ENCODE peak calls at places on chromosomes 6 and 20, in ten cellular contexts. One of them, this sample, is unnamed.
A peak's percentile ranks its signal among the peaks of the same experiment; 100 is the strongest.

GRCh38 chr6:5996701-5997419 is 9.9 kb downstream of the NRN1 start:
- DNase-seq in cardiac muscle cell: peak; percentile 43
- DNase-seq in CD8-positive, alpha-beta T cell: no peak
- DNase-seq in adrenal gland: no peak
- DNase-seq in epithelial cell of esophagus: peak; percentile 20
- DNase-seq in dorsolateral prefrontal cortex: peak; percentile 63
- DNase-seq in HL-60: no peak
- DNase-seq in lower leg skin: no peak
- DNase-seq in HCT116: no peak
- DNase-seq in kidney epithelial cell: no peak
- DNase-seq in this sample: peak; percentile 75

GRCh38 chr6:155333414-155333813 is 19.1 kb upstream of the TFB1M start:
- DNase-seq in cardiac muscle cell: no peak
- DNase-seq in CD8-positive, alpha-beta T cell: no peak
- DNase-seq in adrenal gland: no peak
- DNase-seq in epithelial cell of esophagus: no peak
- DNase-seq in dorsolateral prefrontal cortex: no peak
- DNase-seq in HL-60: no peak
- DNase-seq in lower leg skin: no peak
- DNase-seq in HCT116: no peak
- DNase-seq in kidney epithelial cell: no peak
- DNase-seq in this sample: no peak

GRCh38 chr6:215335-216034 is 76.8 kb upstream of the DUSP22 start:
- DNase-seq in cardiac muscle cell: no peak
- DNase-seq in CD8-positive, alpha-beta T cell: peak; percentile 32
- DNase-seq in adrenal gland: no peak
- DNase-seq in epithelial cell of esophagus: peak; percentile 80
- DNase-seq in dorsolateral prefrontal cortex: no peak
- DNase-seq in HL-60: no peak
- DNase-seq in lower leg skin: peak; percentile 38
- DNase-seq in HCT116: no peak
- DNase-seq in kidney epithelial cell: peak; percentile 72
- DNase-seq in this sample: no peak

GRCh38 chr6:30966154-30966553 is 17.4 kb upstream of the MUC21 start:
- DNase-seq in cardiac muscle cell: no peak
- DNase-seq in CD8-positive, alpha-beta T cell: no peak
- DNase-seq in adrenal gland: no peak
- DNase-seq in epithelial cell of esophagus: no peak
- DNase-seq in dorsolateral prefrontal cortex: no peak
- DNase-seq in HL-60: no peak
- DNase-seq in lower leg skin: no peak
- DNase-seq in HCT116: no peak
- DNase-seq in kidney epithelial cell: no peak
- DNase-seq in this sample: no peak

GRCh38 chr6:3876131-3876530 is 27.0 kb downstream of the FAM50B start:
- DNase-seq in cardiac muscle cell: no peak
- DNase-seq in CD8-positive, alpha-beta T cell: no peak
- DNase-seq in adrenal gland: no peak
- DNase-seq in epithelial cell of esophagus: no peak
- DNase-seq in dorsolateral prefrontal cortex: no peak
- DNase-seq in HL-60: no peak
- DNase-seq in lower leg skin: peak; percentile 81
- DNase-seq in HCT116: no peak
- DNase-seq in kidney epithelial cell: no peak
- DNase-seq in this sample: peak; percentile 29

GRCh38 chr6:48150701-48151100 is 39.7 kb upstream of the PTCHD4 start:
- DNase-seq in cardiac muscle cell: no peak
- DNase-seq in CD8-positive, alpha-beta T cell: no peak
- DNase-seq in adrenal gland: no peak
- DNase-seq in epithelial cell of esophagus: no peak
- DNase-seq in dorsolateral prefrontal cortex: no peak
- DNase-seq in HL-60: no peak
- DNase-seq in lower leg skin: no peak
- DNase-seq in HCT116: no peak
- DNase-seq in kidney epithelial cell: no peak
- DNase-seq in this sample: no peak

GRCh38 chr6:56891754-56892153 is 63.2 kb upstream of the BEND6 start:
- DNase-seq in cardiac muscle cell: no peak
- DNase-seq in CD8-positive, alpha-beta T cell: no peak
- DNase-seq in adrenal gland: no peak
- DNase-seq in epithelial cell of esophagus: no peak
- DNase-seq in dorsolateral prefrontal cortex: no peak
- DNase-seq in HL-60: no peak
- DNase-seq in lower leg skin: no peak
- DNase-seq in HCT116: no peak
- DNase-seq in kidney epithelial cell: no peak
- DNase-seq in this sample: peak; percentile 66

GRCh38 chr6:44486002-44486421 is 98.5 kb downstream of the CDC5L start:
- DNase-seq in cardiac muscle cell: no peak
- DNase-seq in CD8-positive, alpha-beta T cell: no peak
- DNase-seq in adrenal gland: no peak
- DNase-seq in epithelial cell of esophagus: peak; percentile 82
- DNase-seq in dorsolateral prefrontal cortex: no peak
- DNase-seq in HL-60: no peak
- DNase-seq in lower leg skin: no peak
- DNase-seq in HCT116: no peak
- DNase-seq in kidney epithelial cell: no peak
- DNase-seq in this sample: peak; percentile 68

GRCh38 chr20:59676877-59677140 is 72.5 kb downstream of the PHACTR3 start:
- DNase-seq in cardiac muscle cell: no peak
- DNase-seq in CD8-positive, alpha-beta T cell: no peak
- DNase-seq in adrenal gland: no peak
- DNase-seq in epithelial cell of esophagus: no peak
- DNase-seq in dorsolateral prefrontal cortex: no peak
- DNase-seq in HL-60: no peak
- DNase-seq in lower leg skin: no peak
- DNase-seq in HCT116: no peak
- DNase-seq in kidney epithelial cell: no peak
- DNase-seq in this sample: no peak

GRCh38 chr20:52572687-52573086 is 381.1 kb upstream of the ZFP64 start:
- DNase-seq in cardiac muscle cell: no peak
- DNase-seq in CD8-positive, alpha-beta T cell: no peak
- DNase-seq in adrenal gland: no peak
- DNase-seq in epithelial cell of esophagus: peak; percentile 22
- DNase-seq in dorsolateral prefrontal cortex: no peak
- DNase-seq in HL-60: no peak
- DNase-seq in lower leg skin: no peak
- DNase-seq in HCT116: no peak
- DNase-seq in kidney epithelial cell: no peak
- DNase-seq in this sample: no peak

GRCh38 chr6:88376759-88377387 is 210.7 kb upstream of the CNR1 start:
- DNase-seq in cardiac muscle cell: no peak
- DNase-seq in CD8-positive, alpha-beta T cell: no peak
- DNase-seq in adrenal gland: no peak
- DNase-seq in epithelial cell of esophagus: no peak
- DNase-seq in dorsolateral prefrontal cortex: no peak
- DNase-seq in HL-60: no peak
- DNase-seq in lower leg skin: no peak
- DNase-seq in HCT116: no peak
- DNase-seq in kidney epithelial cell: no peak
- DNase-seq in this sample: no peak

GRCh38 chr6:84773431-84774173 is 9.2 kb upstream of the TBX18 start:
- DNase-seq in cardiac muscle cell: peak; percentile 52
- DNase-seq in CD8-positive, alpha-beta T cell: no peak
- DNase-seq in adrenal gland: no peak
- DNase-seq in epithelial cell of esophagus: peak; percentile 56
- DNase-seq in dorsolateral prefrontal cortex: no peak
- DNase-seq in HL-60: no peak
- DNase-seq in lower leg skin: no peak
- DNase-seq in HCT116: no peak
- DNase-seq in kidney epithelial cell: no peak
- DNase-seq in this sample: peak; percentile 83

GRCh38 chr6:68313911-68314310 is 321.2 kb upstream of the ADGRB3 start:
- DNase-seq in cardiac muscle cell: peak; percentile 4
- DNase-seq in CD8-positive, alpha-beta T cell: no peak
- DNase-seq in adrenal gland: no peak
- DNase-seq in epithelial cell of esophagus: peak; percentile 29
- DNase-seq in dorsolateral prefrontal cortex: no peak
- DNase-seq in HL-60: no peak
- DNase-seq in lower leg skin: no peak
- DNase-seq in HCT116: no peak
- DNase-seq in kidney epithelial cell: no peak
- DNase-seq in this sample: peak; percentile 35

GRCh38 chr20:56800088-56800487 is 171.0 kb downstream of the TFAP2C start:
- DNase-seq in cardiac muscle cell: no peak
- DNase-seq in CD8-positive, alpha-beta T cell: no peak
- DNase-seq in adrenal gland: no peak
- DNase-seq in epithelial cell of esophagus: no peak
- DNase-seq in dorsolateral prefrontal cortex: no peak
- DNase-seq in HL-60: no peak
- DNase-seq in lower leg skin: no peak
- DNase-seq in HCT116: no peak
- DNase-seq in kidney epithelial cell: no peak
- DNase-seq in this sample: no peak

GRCh38 chr20:46994341-46994740 is 99.7 kb downstream of the EYA2 start:
- DNase-seq in cardiac muscle cell: no peak
- DNase-seq in CD8-positive, alpha-beta T cell: peak; percentile 4
- DNase-seq in adrenal gland: no peak
- DNase-seq in epithelial cell of esophagus: peak; percentile 64
- DNase-seq in dorsolateral prefrontal cortex: no peak
- DNase-seq in HL-60: no peak
- DNase-seq in lower leg skin: no peak
- DNase-seq in HCT116: no peak
- DNase-seq in kidney epithelial cell: no peak
- DNase-seq in this sample: no peak

GRCh38 chr6:37572340-37572739 is 72.6 kb upstream of the CCDC167 start:
- DNase-seq in cardiac muscle cell: no peak
- DNase-seq in CD8-positive, alpha-beta T cell: no peak
- DNase-seq in adrenal gland: no peak
- DNase-seq in epithelial cell of esophagus: no peak
- DNase-seq in dorsolateral prefrontal cortex: no peak
- DNase-seq in HL-60: no peak
- DNase-seq in lower leg skin: no peak
- DNase-seq in HCT116: no peak
- DNase-seq in kidney epithelial cell: no peak
- DNase-seq in this sample: no peak

GRCh38 chr20:34558320-34559202 is at the start of gene MAP1LC3A:
- DNase-seq in cardiac muscle cell: peak; percentile 90
- DNase-seq in CD8-positive, alpha-beta T cell: peak; percentile 78
- DNase-seq in adrenal gland: peak; percentile 95
- DNase-seq in epithelial cell of esophagus: peak; percentile 95
- DNase-seq in dorsolateral prefrontal cortex: peak; percentile 98
- DNase-seq in HL-60: peak; percentile 48
- DNase-seq in lower leg skin: peak; percentile 93
- DNase-seq in HCT116: no peak
- DNase-seq in kidney epithelial cell: peak; percentile 57
- DNase-seq in this sample: peak; percentile 94

GRCh38 chr6:13872681-13873080 is 52.1 kb upstream of the RNF182 start:
- DNase-seq in cardiac muscle cell: no peak
- DNase-seq in CD8-positive, alpha-beta T cell: no peak
- DNase-seq in adrenal gland: no peak
- DNase-seq in epithelial cell of esophagus: no peak
- DNase-seq in dorsolateral prefrontal cortex: no peak
- DNase-seq in HL-60: peak; percentile 61
- DNase-seq in lower leg skin: no peak
- DNase-seq in HCT116: no peak
- DNase-seq in kidney epithelial cell: no peak
- DNase-seq in this sample: no peak

DNA sequence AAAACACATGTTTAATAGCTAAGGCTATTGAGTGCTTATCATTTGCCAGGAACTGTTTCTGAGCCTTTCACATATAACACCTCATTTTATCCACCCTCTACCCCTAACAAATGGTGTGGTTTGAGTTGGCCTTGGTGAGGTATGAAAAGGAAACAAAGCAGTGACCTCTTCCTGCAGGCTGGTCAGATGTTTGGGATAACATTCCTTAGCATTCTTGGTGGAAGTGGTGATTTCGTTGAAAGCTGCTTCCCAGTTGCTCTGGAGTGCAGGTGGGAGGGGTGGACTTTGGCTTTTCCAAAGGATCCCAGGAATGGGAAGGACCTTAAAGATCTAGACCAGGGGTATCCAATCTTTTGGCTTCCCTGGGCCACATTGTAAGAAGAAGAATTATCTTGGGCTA is 41.3 kb downstream of the CARMIL1 start:
- DNase-seq in cardiac muscle cell: no peak
- DNase-seq in CD8-positive, alpha-beta T cell: no peak
- DNase-seq in adrenal gland: no peak
- DNase-seq in epithelial cell of esophagus: no peak
- DNase-seq in dorsolateral prefrontal cortex: no peak
- DNase-seq in HL-60: no peak
- DNase-seq in lower leg skin: no peak
- DNase-seq in HCT116: no peak
- DNase-seq in kidney epithelial cell: no peak
- DNase-seq in this sample: peak; percentile 67
- H3K4me3 ChIP-seq in cardiac muscle cell: no peak overlapping the region
- H3K4me3 ChIP-seq in CD8-positive, alpha-beta T cell: no peak overlapping the region
- H3K4me3 ChIP-seq in adrenal gland: no peak overlapping the region
- H3K4me3 ChIP-seq in epithelial cell of esophagus: no peak overlapping the region
- H3K4me3 ChIP-seq in dorsolateral prefrontal cortex: no peak overlapping the region
- H3K4me3 ChIP-seq in HL-60: no peak overlapping the region
- H3K4me3 ChIP-seq in lower leg skin: no peak overlapping the region
- H3K4me3 ChIP-seq in HCT116: no peak overlapping the region
- H3K4me3 ChIP-seq in kidney epithelial cell: no peak overlapping the region
- H3K4me3 ChIP-seq in this sample: no peak overlapping the region

GRCh38 chr6:16129623-16130243 is 847 bp downstream of the MYLIP start:
- DNase-seq in cardiac muscle cell: peak; percentile 30
- DNase-seq in CD8-positive, alpha-beta T cell: peak; percentile 29
- DNase-seq in adrenal gland: peak; percentile 44
- DNase-seq in epithelial cell of esophagus: peak; percentile 24
- DNase-seq in dorsolateral prefrontal cortex: no peak
- DNase-seq in HL-60: no peak
- DNase-seq in lower leg skin: peak; percentile 40
- DNase-seq in HCT116: no peak
- DNase-seq in kidney epithelial cell: no peak
- DNase-seq in this sample: peak; percentile 78
- TF ChIP-seq CTCF in cardiac muscle cell: no peak
- TF ChIP-seq CTCF in CD8-positive, alpha-beta T cell: no peak
- TF ChIP-seq CTCF in adrenal gland: no peak
- TF ChIP-seq CTCF in epithelial cell of esophagus: no peak
- TF ChIP-seq CTCF in dorsolateral prefrontal cortex: no peak
- TF ChIP-seq CTCF in HL-60: no peak
- TF ChIP-seq CTCF in lower leg skin: no peak
- TF ChIP-seq CTCF in HCT116: no peak
- TF ChIP-seq CTCF in kidney epithelial cell: no peak
- TF ChIP-seq CTCF in this sample: peak; percentile 29

DNA sequence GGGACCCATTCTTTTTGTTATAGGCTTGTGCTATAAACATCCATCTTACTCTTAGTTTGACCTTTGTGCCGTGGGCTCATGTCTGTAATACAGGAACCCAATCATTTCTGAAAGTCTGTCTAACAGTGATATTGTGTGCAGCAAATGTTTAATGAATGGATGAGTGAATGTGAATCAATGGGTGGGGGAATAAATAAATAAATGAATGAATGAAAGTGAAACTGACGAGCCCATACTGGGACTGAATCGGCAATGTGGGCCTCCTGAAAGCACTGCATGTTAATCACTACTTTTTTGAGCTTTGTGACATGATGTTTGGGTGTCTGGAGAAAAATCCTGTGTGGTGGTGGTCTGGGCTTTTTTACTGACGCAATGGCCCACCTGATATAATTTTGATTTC is 175.0 kb downstream of the GMPR start:
- DNase-seq in cardiac muscle cell: no peak
- DNase-seq in CD8-positive, alpha-beta T cell: no peak
- DNase-seq in adrenal gland: no peak
- DNase-seq in epithelial cell of esophagus: no peak
- DNase-seq in dorsolateral prefrontal cortex: no peak
- DNase-seq in HL-60: no peak
- DNase-seq in lower leg skin: no peak
- DNase-seq in HCT116: no peak
- DNase-seq in kidney epithelial cell: no peak
- DNase-seq in this sample: no peak
- H3K4me3 ChIP-seq in cardiac muscle cell: no peak overlapping the region
- H3K4me3 ChIP-seq in CD8-positive, alpha-beta T cell: no peak overlapping the region
- H3K4me3 ChIP-seq in adrenal gland: no peak overlapping the region
- H3K4me3 ChIP-seq in epithelial cell of esophagus: no peak overlapping the region
- H3K4me3 ChIP-seq in dorsolateral prefrontal cortex: no peak overlapping the region
- H3K4me3 ChIP-seq in HL-60: no peak overlapping the region
- H3K4me3 ChIP-seq in lower leg skin: no peak overlapping the region
- H3K4me3 ChIP-seq in HCT116: no peak overlapping the region
- H3K4me3 ChIP-seq in kidney epithelial cell: no peak overlapping the region
- H3K4me3 ChIP-seq in this sample: no peak overlapping the region

GRCh38 chr6:137498488-137499219 is 4.5 kb upstream of the OLIG3 start:
- DNase-seq in cardiac muscle cell: no peak
- DNase-seq in CD8-positive, alpha-beta T cell: no peak
- DNase-seq in adrenal gland: no peak
- DNase-seq in epithelial cell of esophagus: no peak
- DNase-seq in dorsolateral prefrontal cortex: no peak
- DNase-seq in HL-60: no peak
- DNase-seq in lower leg skin: no peak
- DNase-seq in HCT116: no peak
- DNase-seq in kidney epithelial cell: no peak
- DNase-seq in this sample: no peak
- TF ChIP-seq CTCF in cardiac muscle cell: no peak
- TF ChIP-seq CTCF in CD8-positive, alpha-beta T cell: no peak
- TF ChIP-seq CTCF in adrenal gland: no peak
- TF ChIP-seq CTCF in epithelial cell of esophagus: no peak
- TF ChIP-seq CTCF in dorsolateral prefrontal cortex: no peak
- TF ChIP-seq CTCF in HL-60: no peak
- TF ChIP-seq CTCF in lower leg skin: no peak
- TF ChIP-seq CTCF in HCT116: no peak
- TF ChIP-seq CTCF in kidney epithelial cell: no peak
- TF ChIP-seq CTCF in this sample: no peak